ENCODE peak calls at places on chromosomes 2 and 18, in four cellular contexts. A is fibroblast of pulmonary artery; T is WTC11; B is activated CD8-positive, alpha-beta memory T cell treated with anti-CD3 and anti-CD28 coated beads for 1 hour. D is an unnamed sample.

GRCh38 chr2:27398962-27399361 is 10.4 kb downstream of the PPM1G start:
- DNase-seq in B (no peak), T (no peak), A (no peak), D (no peak)

GRCh38 chr2:190213441-190214335 is 105.9 kb downstream of the HIBCH start:
- DNase-seq in T (no peak), B (no peak), A (no peak), D (no peak)

GRCh38 chr2:200300650-200301314 is 5.7 kb upstream of the SPATS2L start:
- DNase-seq in T (no peak), A (peak), B (no peak), D (no peak)

GRCh38 chr18:79911009-79911870 is 40.2 kb downstream of the SLC66A2 start:
- DNase-seq in T (no peak), B (no peak), A (no peak), D (peak)

GRCh38 chr2:230144348-230144747 is 75.4 kb downstream of the SP110 start:
- DNase-seq in T (no peak), A (no peak), B (no peak), D (no peak)

GRCh38 chr2:72141881-72142742 is 5.5 kb downstream of the CYP26B1 start:
- DNase-seq in A (no peak), B (no peak), T (no peak), D (no peak)

GRCh38 chr18:74862094-74862493 is 264.4 kb downstream of the ZNF407 start:
- DNase-seq in T (no peak), A (no peak), B (no peak), D (no peak)

GRCh38 chr2:120910956-120911951 is 175.6 kb downstream of the GLI2 start:
- DNase-seq in T (peak), A (peak), B (no peak), D (no peak)

GRCh38 chr2:127504552-127505460 is 21.5 kb downstream of the IWS1 start:
- DNase-seq in B (no peak), T (no peak), A (no peak), D (no peak)

GRCh38 chr2:120912101-120912985 is 176.7 kb downstream of the GLI2 start:
- DNase-seq in A (peak), B (no peak), T (no peak), D (no peak)

GRCh38 chr2:175418224-175418843 is 236.8 kb upstream of the ATP5MC3 start:
- DNase-seq in A (no peak), T (no peak), B (no peak), D (no peak)

GRCh38 chr2:5365871-5366461 is 326.2 kb upstream of the SOX11 start:
- DNase-seq in T (peak), A (peak), B (no peak), D (peak)

GRCh38 chr2:144694456-144694855 is 174.5 kb upstream of the ZEB2 start:
- DNase-seq in T (no peak), B (no peak), A (no peak), D (no peak)

GRCh38 chr2:44916291-44916690 is 25.2 kb upstream of the SIX3 start:
- DNase-seq in B (no peak), A (no peak), T (no peak), D (no peak)

GRCh38 chr2:152221870-152222269 is 46.3 kb upstream of the STAM2 start:
- DNase-seq in A (peak), T (no peak), B (no peak), D (no peak)

GRCh38 chr2:126687086-126687485 is 31.1 kb downstream of the GYPC start:
- DNase-seq in T (no peak), A (no peak), B (no peak), D (no peak)

GRCh38 chr18:24321071-24321470 is 76.6 kb downstream of the OSBPL1A start:
- DNase-seq in A (no peak), B (no peak), T (no peak), D (no peak)

GRCh38 chr2:109736177-109736827 is 57.8 kb upstream of the RGPD5 start:
- DNase-seq in B (no peak), T (peak), A (peak), D (peak)

GRCh38 chr2:12555012-12555645 is 161.6 kb upstream of the TRIB2 start:
- DNase-seq in T (no peak), B (no peak), A (peak), D (no peak)

GRCh38 chr2:231104115-231104713 is 20.6 kb downstream of the HTR2B start:
- DNase-seq in A (peak), B (peak), T (peak), D (peak)

GRCh38 chr2:100845141-100845991 is 25.4 kb downstream of the NPAS2 start:
- DNase-seq in A (no peak), B (no peak), T (no peak), D (no peak)

GRCh38 chr2:241218131-241219029 is 29.9 kb downstream of the ANO7 start:
- DNase-seq in T (peak), B (no peak), A (no peak), D (peak)

GRCh38 chr2:64972856-64973255 is 16.3 kb upstream of the SLC1A4 start:
- DNase-seq in A (no peak), B (no peak), T (no peak), D (no peak)

GRCh38 chr2:20650880-20651730 is at the start of gene HS1BP3:
- DNase-seq in B (peak), A (peak), T (peak), D (peak)